ENCODE peak calls at places on chromosomes 2 and 18, in four cellular contexts. W, F, N and H are unnamed samples.

GRCh38 chr2:53913721-53914120 is 54.0 kb upstream of the GPR75 start:
- DNase-seq in N (no peak), F (peak), W (no peak), H (no peak)

GRCh38 chr2:3267869-3268704 is 109.5 kb downstream of the EIPR1 start:
- DNase-seq in F (no peak), W (no peak), N (no peak), H (no peak)

GRCh38 chr2:127293758-127294562 is at the start of gene ERCC3:
- DNase-seq in N (peak), W (peak), F (peak), H (peak)

GRCh38 chr2:169768262-169768995 is 30.2 kb upstream of the SSB start:
- DNase-seq in W (no peak), F (no peak), N (no peak), H (no peak)

GRCh38 chr2:105904938-105905337 is 160.2 kb downstream of the NCK2 start:
- DNase-seq in N (no peak), F (peak), W (no peak), H (no peak)

GRCh38 chr2:215598376-215598975 is 162.6 kb upstream of the FN1 start:
- DNase-seq in N (no peak), F (no peak), W (peak), H (no peak)

GRCh38 chr2:199108056-199108455 is 349.7 kb downstream of the SATB2 start:
- DNase-seq in W (no peak), F (no peak), N (no peak), H (no peak)

GRCh38 chr2:197135806-197136205 is 174.8 kb downstream of the ANKRD44 start:
- DNase-seq in F (no peak), N (no peak), W (no peak), H (no peak)

GRCh38 chr2:173397539-173397938 is 42.9 kb downstream of the CDCA7 start:
- DNase-seq in F (no peak), W (no peak), N (no peak), H (no peak)

GRCh38 chr18:10745232-10745631 is 219.4 kb downstream of the NAPG start:
- DNase-seq in W (no peak), N (no peak), F (no peak), H (no peak)

GRCh38 chr2:113203901-113204519 is 30.2 kb downstream of the PSD4 start:
- DNase-seq in N (peak), F (peak), W (peak), H (peak)

GRCh38 chr2:183105402-183106134 is 18.7 kb upstream of the NUP35 start:
- DNase-seq in N (no peak), F (no peak), W (no peak), H (no peak)

GRCh38 chr18:29003194-29003593 is 826.3 kb upstream of the CDH2 start:
- DNase-seq in F (no peak), W (no peak), N (no peak), H (no peak)

DNA sequence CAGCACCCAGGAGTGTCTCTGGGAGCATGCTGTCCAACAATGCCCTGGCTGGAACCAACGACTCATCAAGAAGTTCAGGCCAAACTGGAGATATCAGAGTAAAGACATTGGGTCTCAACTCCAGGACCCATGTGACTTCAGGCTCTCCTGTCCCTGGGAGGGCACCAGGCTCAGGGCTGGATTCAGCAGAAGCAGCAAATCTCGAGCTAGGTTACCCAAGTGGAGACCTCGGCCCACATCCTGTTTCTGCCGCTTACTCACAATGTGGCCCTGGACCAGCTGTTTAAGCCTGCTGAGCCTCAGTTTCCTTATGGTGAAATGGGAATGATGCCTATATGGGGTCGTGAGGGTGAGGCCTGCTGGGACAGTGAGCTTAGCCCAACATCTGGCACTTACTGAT is 9.3 kb upstream of the OTOF start:
- DNase-seq in F (no peak), N (no peak), W (no peak), H (no peak)
- TF ChIP-seq CBX5 in F (no peak), N (no peak), W (no peak), H (no peak)

DNA sequence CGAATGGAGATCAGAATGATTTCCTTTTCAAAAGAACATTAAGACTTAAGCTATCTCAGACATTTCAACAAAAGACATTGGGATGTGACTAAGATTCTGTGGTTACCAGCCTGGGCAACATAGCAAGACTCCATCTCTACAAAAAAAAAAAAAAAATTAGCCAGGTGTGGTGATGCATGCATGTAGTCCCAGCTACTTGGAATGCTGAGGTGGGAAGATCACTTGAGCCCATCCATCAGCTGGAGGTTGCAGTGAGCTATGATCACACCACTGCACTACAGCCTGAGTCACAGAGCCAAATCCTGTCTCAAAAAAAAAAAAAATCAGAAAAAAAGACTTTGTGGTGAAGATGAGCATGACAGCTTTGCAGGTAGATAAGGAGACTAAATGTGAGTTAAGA is 12.8 kb downstream of the RNF103 start:
- DNase-seq in F (no peak), N (no peak), W (no peak), H (no peak)
- TF ChIP-seq CBX5 in F (no peak), N (no peak), W (no peak), H (no peak)

DNA sequence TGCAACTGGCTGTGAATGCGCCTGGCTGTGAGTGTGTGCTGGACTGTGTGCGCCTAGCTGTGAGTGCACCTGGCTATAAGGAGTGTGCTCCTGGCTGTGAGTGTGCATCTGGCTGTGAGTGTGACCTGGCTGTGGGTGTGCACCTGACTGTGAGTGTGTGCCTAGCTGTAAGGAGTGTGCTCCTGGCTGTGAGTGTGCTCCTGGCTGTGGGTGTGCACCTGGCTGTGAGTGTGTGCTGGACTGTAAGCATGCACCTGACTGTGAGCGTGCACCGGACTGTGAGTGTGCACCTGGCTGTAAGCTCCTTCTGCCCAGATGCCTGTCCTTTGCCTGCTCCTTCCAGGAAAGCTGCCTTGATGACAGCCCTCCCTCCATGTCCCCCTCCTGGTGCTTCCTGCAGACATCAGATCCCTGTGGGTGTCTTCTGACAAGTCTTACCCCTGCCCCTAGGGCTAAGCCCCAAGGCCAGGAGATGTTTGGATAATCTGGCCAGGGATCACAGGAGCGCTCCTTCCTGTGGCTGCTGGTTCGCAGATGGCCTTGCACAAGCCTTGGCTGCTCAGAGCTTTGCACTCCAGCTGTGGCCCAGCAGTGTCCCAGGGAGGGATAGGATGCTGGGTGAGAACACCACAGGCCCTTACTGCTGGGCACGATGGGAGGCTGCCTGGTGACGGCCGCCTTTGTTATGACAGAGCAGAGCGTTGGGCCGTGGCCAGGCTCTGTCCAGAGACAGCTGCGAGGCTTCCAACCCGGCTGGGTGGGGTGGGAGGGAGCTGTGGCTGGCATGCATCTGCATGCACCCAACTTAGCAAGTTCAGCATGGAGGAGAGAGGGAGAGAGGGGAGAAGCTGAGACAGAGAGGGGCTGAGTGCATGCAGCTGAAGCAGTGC is 89.9 kb downstream of the GLI2 start:
- DNase-seq in W (no peak), F (no peak), N (no peak), H (no peak)
- TF ChIP-seq CBX5 in W (no peak), F (no peak), N (no peak), H (no peak)

DNA sequence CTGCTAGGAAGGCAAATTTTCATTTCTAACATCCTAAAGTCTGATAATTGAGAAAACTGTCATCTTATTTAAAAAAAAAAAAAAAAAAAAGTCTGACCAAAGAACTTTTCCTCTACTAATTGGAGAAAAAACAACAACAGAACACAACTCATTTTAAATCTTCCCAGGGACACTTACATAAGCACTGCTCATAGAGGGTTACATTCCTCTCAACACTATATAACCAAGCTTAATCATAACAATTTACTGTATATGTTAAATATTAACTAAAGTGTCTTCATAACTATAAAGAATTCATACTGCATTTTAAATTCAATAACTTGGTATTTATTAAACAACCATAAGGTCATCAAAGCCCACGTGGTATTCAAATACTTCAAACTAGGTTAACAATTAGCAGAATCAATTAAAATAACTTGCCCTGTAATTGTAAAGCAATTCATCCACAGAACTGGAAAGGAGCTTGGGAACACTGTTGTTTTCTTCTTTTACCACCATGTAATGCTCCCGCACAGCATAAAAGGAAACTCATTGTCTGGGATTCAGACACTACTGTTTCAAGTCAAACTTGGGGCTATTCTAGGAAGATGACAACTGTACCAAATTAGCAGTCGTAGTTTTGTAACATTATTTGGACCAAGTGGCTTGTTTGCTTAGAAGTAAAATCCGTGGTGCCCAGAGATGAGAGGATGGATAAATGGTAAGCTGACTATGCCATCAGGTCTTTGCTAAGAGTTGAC is 10.5 kb downstream of the GAREM1 start:
- DNase-seq in F (no peak), N (no peak), W (no peak), H (no peak)
- TF ChIP-seq CBX5 in F (no peak), N (no peak), W (no peak), H (no peak)